ENCODE peak calls at places on chromosomes 7 and 10, in seven cellular contexts. One of them, this sample, is unnamed.

GRCh38 chr10:101646369-101646768 is 48.6 kb downstream of the FBXW4 start:
- DNase-seq in thoracic aorta: no peak
- DNase-seq in neuronal stem cell: no peak
- DNase-seq in mesendoderm: no peak
- DNase-seq in tibial artery: no peak
- DNase-seq in dorsolateral prefrontal cortex: peak; percentile 40
- DNase-seq in HCT116: no peak
- DNase-seq in this sample: peak; percentile 70

GRCh38 chr7:112550468-112551060 is 69.8 kb downstream of the LSMEM1 start:
- DNase-seq in thoracic aorta: no peak
- DNase-seq in neuronal stem cell: no peak
- DNase-seq in mesendoderm: peak; percentile 70
- DNase-seq in tibial artery: no peak
- DNase-seq in dorsolateral prefrontal cortex: no peak
- DNase-seq in HCT116: peak; percentile 56
- DNase-seq in this sample: no peak

GRCh38 chr7:10484767-10485166 is 488.9 kb upstream of the PHF14 start:
- DNase-seq in thoracic aorta: no peak
- DNase-seq in neuronal stem cell: no peak
- DNase-seq in mesendoderm: no peak
- DNase-seq in tibial artery: no peak
- DNase-seq in dorsolateral prefrontal cortex: no peak
- DNase-seq in HCT116: no peak
- DNase-seq in this sample: no peak

GRCh38 chr10:86283466-86284287 is 82.9 kb downstream of the GRID1 start:
- DNase-seq in thoracic aorta: no peak
- DNase-seq in neuronal stem cell: no peak
- DNase-seq in mesendoderm: no peak
- DNase-seq in tibial artery: peak; percentile 20
- DNase-seq in dorsolateral prefrontal cortex: no peak
- DNase-seq in HCT116: no peak
- DNase-seq in this sample: no peak

GRCh38 chr10:62268399-62269076 is at the start of gene RTKN2:
- DNase-seq in thoracic aorta: no peak
- DNase-seq in neuronal stem cell: peak; percentile 96
- DNase-seq in mesendoderm: peak; percentile 99
- DNase-seq in tibial artery: peak; percentile 74
- DNase-seq in dorsolateral prefrontal cortex: peak; percentile 62
- DNase-seq in HCT116: peak; percentile 74
- DNase-seq in this sample: peak; percentile 14

GRCh38 chr10:24814568-24815313 is 91.1 kb upstream of the ARHGAP21 start:
- DNase-seq in thoracic aorta: no peak
- DNase-seq in neuronal stem cell: no peak
- DNase-seq in mesendoderm: no peak
- DNase-seq in tibial artery: no peak
- DNase-seq in dorsolateral prefrontal cortex: no peak
- DNase-seq in HCT116: peak; percentile 54
- DNase-seq in this sample: no peak

GRCh38 chr7:15889501-15889900 is 203.0 kb upstream of the MEOX2 start:
- DNase-seq in thoracic aorta: no peak
- DNase-seq in neuronal stem cell: no peak
- DNase-seq in mesendoderm: peak; percentile 56
- DNase-seq in tibial artery: no peak
- DNase-seq in dorsolateral prefrontal cortex: no peak
- DNase-seq in HCT116: peak; percentile 15
- DNase-seq in this sample: no peak

GRCh38 chr7:105245398-105246099 is 143.2 kb downstream of the SRPK2 start:
- DNase-seq in thoracic aorta: no peak
- DNase-seq in neuronal stem cell: no peak
- DNase-seq in mesendoderm: no peak
- DNase-seq in tibial artery: no peak
- DNase-seq in dorsolateral prefrontal cortex: no peak
- DNase-seq in HCT116: no peak
- DNase-seq in this sample: no peak

GRCh38 chr10:72328045-72328828 is 26.5 kb downstream of the DNAJB12 start:
- DNase-seq in thoracic aorta: no peak
- DNase-seq in neuronal stem cell: no peak
- DNase-seq in mesendoderm: peak; percentile 81
- DNase-seq in tibial artery: peak; percentile 91
- DNase-seq in dorsolateral prefrontal cortex: peak; percentile 69
- DNase-seq in HCT116: no peak
- DNase-seq in this sample: peak; percentile 87

DNA sequence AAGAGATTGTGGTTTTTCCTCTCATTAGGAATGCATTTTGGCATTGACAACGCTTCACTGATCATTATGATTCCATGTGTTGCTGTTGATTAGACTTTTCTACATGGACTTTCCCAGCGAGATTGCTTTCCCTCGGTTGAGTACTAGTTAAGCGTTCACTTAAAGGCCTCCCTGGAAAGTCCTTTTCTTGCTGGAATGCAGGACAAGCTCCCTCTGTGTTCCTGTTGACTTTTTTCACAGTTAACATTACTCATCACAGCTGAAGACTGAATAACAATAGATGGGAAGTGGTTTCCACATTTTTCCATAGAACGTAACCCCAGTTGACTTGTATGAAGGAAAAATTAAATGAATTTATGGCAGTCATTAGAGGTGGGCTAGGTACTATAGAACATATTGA is 2.6 kb upstream of the CAV1 start:
- DNase-seq in thoracic aorta: no peak
- DNase-seq in neuronal stem cell: no peak
- DNase-seq in mesendoderm: peak; percentile 90
- DNase-seq in tibial artery: no peak
- DNase-seq in dorsolateral prefrontal cortex: no peak
- DNase-seq in HCT116: peak; percentile 69
- DNase-seq in this sample: no peak
- H3K27ac ChIP-seq in thoracic aorta: no peak overlapping the region
- H3K27ac ChIP-seq in neuronal stem cell: no peak overlapping the region
- H3K27ac ChIP-seq in mesendoderm: no peak overlapping the region
- H3K27ac ChIP-seq in tibial artery: peak overlapping the region; percentile 7
- H3K27ac ChIP-seq in dorsolateral prefrontal cortex: no peak overlapping the region
- H3K27ac ChIP-seq in HCT116: peak overlapping the region; percentile 100
- H3K27ac ChIP-seq in this sample: no peak overlapping the region

DNA sequence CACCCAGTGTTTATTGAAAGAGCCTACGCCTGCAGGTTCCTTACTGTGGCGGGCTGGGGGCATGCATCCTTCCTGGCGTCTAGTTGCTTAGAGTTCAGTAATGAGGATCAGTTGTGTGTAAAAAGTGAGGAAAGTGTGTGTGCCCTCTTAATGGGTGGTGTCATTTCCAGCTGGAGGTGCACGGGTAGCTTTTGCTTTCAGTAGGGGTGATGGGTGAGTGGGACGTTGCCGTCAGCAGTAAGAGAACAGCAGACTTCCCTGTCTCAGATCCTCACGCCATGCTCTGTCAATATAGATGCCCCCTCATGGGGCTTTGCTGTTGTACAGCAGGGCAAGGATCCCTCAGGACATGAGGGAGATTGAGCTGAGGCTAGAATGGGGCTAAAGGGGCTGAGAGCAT is 352.6 kb upstream of the GALNT17 start:
- DNase-seq in thoracic aorta: no peak
- DNase-seq in neuronal stem cell: no peak
- DNase-seq in mesendoderm: no peak
- DNase-seq in tibial artery: no peak
- DNase-seq in dorsolateral prefrontal cortex: no peak
- DNase-seq in HCT116: no peak
- DNase-seq in this sample: no peak
- H3K27ac ChIP-seq in thoracic aorta: no peak overlapping the region
- H3K27ac ChIP-seq in neuronal stem cell: no peak overlapping the region
- H3K27ac ChIP-seq in mesendoderm: no peak overlapping the region
- H3K27ac ChIP-seq in tibial artery: no peak overlapping the region
- H3K27ac ChIP-seq in dorsolateral prefrontal cortex: no peak overlapping the region
- H3K27ac ChIP-seq in HCT116: no peak overlapping the region
- H3K27ac ChIP-seq in this sample: no peak overlapping the region

GRCh38 chr7:55127135-55127551 is 108.3 kb downstream of the EGFR start:
- DNase-seq in thoracic aorta: no peak
- DNase-seq in neuronal stem cell: no peak
- DNase-seq in mesendoderm: no peak
- DNase-seq in tibial artery: no peak
- DNase-seq in dorsolateral prefrontal cortex: no peak
- DNase-seq in HCT116: no peak
- DNase-seq in this sample: no peak
- H3K27ac ChIP-seq in thoracic aorta: peak overlapping the region; percentile 96
- H3K27ac ChIP-seq in neuronal stem cell: no peak overlapping the region
- H3K27ac ChIP-seq in mesendoderm: no peak overlapping the region
- H3K27ac ChIP-seq in tibial artery: peak overlapping the region; percentile 79
- H3K27ac ChIP-seq in dorsolateral prefrontal cortex: no peak overlapping the region
- H3K27ac ChIP-seq in HCT116: peak overlapping the region; percentile 56
- H3K27ac ChIP-seq in this sample: no peak overlapping the region

GRCh38 chr10:78966182-78966787 is 102.5 kb upstream of the ZMIZ1 start:
- DNase-seq in thoracic aorta: no peak
- DNase-seq in neuronal stem cell: no peak
- DNase-seq in mesendoderm: no peak
- DNase-seq in tibial artery: no peak
- DNase-seq in dorsolateral prefrontal cortex: no peak
- DNase-seq in HCT116: no peak
- DNase-seq in this sample: no peak

GRCh38 chr10:78961760-78962159 is 107.0 kb upstream of the ZMIZ1 start:
- DNase-seq in thoracic aorta: no peak
- DNase-seq in neuronal stem cell: no peak
- DNase-seq in mesendoderm: peak; percentile 37
- DNase-seq in tibial artery: no peak
- DNase-seq in dorsolateral prefrontal cortex: no peak
- DNase-seq in HCT116: no peak
- DNase-seq in this sample: no peak

GRCh38 chr10:78964274-78964951 is 104.4 kb upstream of the ZMIZ1 start:
- DNase-seq in thoracic aorta: no peak
- DNase-seq in neuronal stem cell: no peak
- DNase-seq in mesendoderm: peak; percentile 24
- DNase-seq in tibial artery: no peak
- DNase-seq in dorsolateral prefrontal cortex: no peak
- DNase-seq in HCT116: no peak
- DNase-seq in this sample: no peak

GRCh38 chr10:78964952-78965633 is 103.7 kb upstream of the ZMIZ1 start:
- DNase-seq in thoracic aorta: peak; percentile 51
- DNase-seq in neuronal stem cell: peak; percentile 69
- DNase-seq in mesendoderm: peak; percentile 97
- DNase-seq in tibial artery: peak; percentile 79
- DNase-seq in dorsolateral prefrontal cortex: peak; percentile 80
- DNase-seq in HCT116: peak; percentile 81
- DNase-seq in this sample: peak; percentile 69

DNA sequence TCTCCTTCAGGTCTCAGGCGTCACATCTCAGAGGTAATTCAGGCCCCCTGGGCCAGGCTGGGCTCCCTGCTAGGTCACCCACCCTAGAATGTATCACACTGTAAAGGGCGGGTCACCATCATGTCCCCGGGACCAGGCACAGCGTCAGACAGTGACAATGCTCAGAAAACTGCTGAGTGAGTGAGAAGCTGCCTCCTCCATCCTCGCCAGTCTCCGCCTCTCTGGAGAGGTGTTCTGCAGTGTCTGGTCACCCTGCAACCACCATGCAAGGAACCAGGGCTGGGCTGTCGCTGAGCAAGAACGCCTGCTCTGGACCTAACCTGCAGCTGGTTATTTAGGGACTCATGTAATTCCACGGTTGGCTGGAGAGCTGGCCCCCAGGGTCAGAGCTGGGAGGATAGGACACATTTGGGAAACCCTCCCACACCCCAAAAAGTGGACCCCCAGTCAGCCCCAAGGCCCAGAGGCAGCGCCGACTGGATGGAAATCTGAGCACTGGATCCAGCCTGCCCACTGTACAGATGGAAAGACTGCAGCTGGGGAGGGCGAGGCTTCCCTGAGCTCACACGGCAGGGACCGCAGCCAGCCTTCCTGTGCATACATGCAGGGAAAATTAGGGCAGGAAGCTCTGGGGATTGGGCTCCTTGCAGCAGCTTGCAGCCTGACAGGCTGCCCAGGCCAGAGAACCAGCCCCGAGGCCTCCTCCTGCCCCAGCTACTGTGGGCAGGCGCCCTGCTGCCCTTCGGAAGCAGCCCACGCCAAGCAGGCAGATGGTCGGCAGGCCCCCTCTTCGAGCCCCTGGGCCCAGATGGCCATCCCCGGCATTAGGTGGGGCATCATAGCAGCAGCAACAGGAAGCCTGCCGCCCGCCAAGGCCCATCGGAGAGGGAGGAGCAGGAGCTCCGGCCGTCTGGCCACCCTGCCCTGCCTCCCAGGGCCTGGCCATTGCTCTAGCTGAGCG is 105.4 kb upstream of the ZMIZ1 start:
- DNase-seq in thoracic aorta: no peak
- DNase-seq in neuronal stem cell: no peak
- DNase-seq in mesendoderm: peak; percentile 28
- DNase-seq in tibial artery: no peak
- DNase-seq in dorsolateral prefrontal cortex: no peak
- DNase-seq in HCT116: no peak
- DNase-seq in this sample: no peak
- H3K27ac ChIP-seq in thoracic aorta: no peak overlapping the region
- H3K27ac ChIP-seq in neuronal stem cell: no peak overlapping the region
- H3K27ac ChIP-seq in mesendoderm: no peak overlapping the region
- H3K27ac ChIP-seq in tibial artery: no peak overlapping the region
- H3K27ac ChIP-seq in dorsolateral prefrontal cortex: no peak overlapping the region
- H3K27ac ChIP-seq in HCT116: no peak overlapping the region
- H3K27ac ChIP-seq in this sample: no peak overlapping the region

GRCh38 chr7:55188590-55189446 is 170.0 kb downstream of the EGFR start:
- DNase-seq in thoracic aorta: no peak
- DNase-seq in neuronal stem cell: no peak
- DNase-seq in mesendoderm: no peak
- DNase-seq in tibial artery: no peak
- DNase-seq in dorsolateral prefrontal cortex: no peak
- DNase-seq in HCT116: no peak
- DNase-seq in this sample: no peak

GRCh38 chr7:55183897-55184296 is 165.1 kb downstream of the EGFR start:
- DNase-seq in thoracic aorta: no peak
- DNase-seq in neuronal stem cell: no peak
- DNase-seq in mesendoderm: no peak
- DNase-seq in tibial artery: no peak
- DNase-seq in dorsolateral prefrontal cortex: no peak
- DNase-seq in HCT116: no peak
- DNase-seq in this sample: no peak

GRCh38 chr7:55187701-55188491 is 169.1 kb downstream of the EGFR start:
- DNase-seq in thoracic aorta: no peak
- DNase-seq in neuronal stem cell: no peak
- DNase-seq in mesendoderm: no peak
- DNase-seq in tibial artery: no peak
- DNase-seq in dorsolateral prefrontal cortex: peak; percentile 7
- DNase-seq in HCT116: no peak
- DNase-seq in this sample: no peak

GRCh38 chr7:55185941-55186609 is 167.3 kb downstream of the EGFR start:
- DNase-seq in thoracic aorta: no peak
- DNase-seq in neuronal stem cell: no peak
- DNase-seq in mesendoderm: peak; percentile 65
- DNase-seq in tibial artery: no peak
- DNase-seq in dorsolateral prefrontal cortex: no peak
- DNase-seq in HCT116: peak; percentile 53
- DNase-seq in this sample: no peak

DNA sequence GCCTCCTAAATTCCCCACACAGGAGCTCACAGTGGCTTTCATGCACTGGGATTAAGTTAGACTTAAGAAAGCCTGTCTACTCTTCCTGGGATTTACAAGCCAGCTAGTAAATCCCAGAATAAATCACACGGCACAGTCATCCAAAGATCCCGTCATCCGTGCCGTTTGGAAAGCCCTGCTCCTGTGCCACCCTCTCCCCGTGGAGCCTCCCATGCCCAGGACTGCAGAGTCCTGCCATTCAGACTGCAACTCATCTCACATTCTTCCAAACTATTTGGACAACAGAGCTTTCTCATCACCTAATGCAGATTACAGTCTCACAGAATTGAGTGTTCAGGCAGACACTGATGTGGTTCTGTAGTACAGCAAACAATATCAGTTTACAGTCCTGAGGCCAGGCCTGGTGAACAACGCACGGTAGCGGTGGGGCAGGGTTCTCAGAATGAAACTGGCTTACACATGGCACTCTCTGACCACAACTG is 166.5 kb downstream of the EGFR start:
- DNase-seq in thoracic aorta: no peak
- DNase-seq in neuronal stem cell: no peak
- DNase-seq in mesendoderm: no peak
- DNase-seq in tibial artery: no peak
- DNase-seq in dorsolateral prefrontal cortex: no peak
- DNase-seq in HCT116: no peak
- DNase-seq in this sample: no peak
- H3K27ac ChIP-seq in thoracic aorta: no peak overlapping the region
- H3K27ac ChIP-seq in neuronal stem cell: no peak overlapping the region
- H3K27ac ChIP-seq in mesendoderm: no peak overlapping the region
- H3K27ac ChIP-seq in tibial artery: no peak overlapping the region
- H3K27ac ChIP-seq in dorsolateral prefrontal cortex: no peak overlapping the region
- H3K27ac ChIP-seq in HCT116: no peak overlapping the region
- H3K27ac ChIP-seq in this sample: no peak overlapping the region